ENCODE peak calls at places on chromosome 2, in seven cellular contexts. I is tibial artery, K is lower lobe of right lung, G is GM12878, D is transverse colon, C is ovary, V is mammary epithelial cell. R is an unnamed sample.
A peak's percentile ranks its signal among the peaks of the same experiment; 100 is the strongest.

GRCh38 chr2:206478340-206478739 is 35.0 kb downstream of the ADAM23 start:
- DNase-seq in I (no peak), K (no peak), G (no peak), D (no peak), C (no peak), V (no peak), R (no peak)

GRCh38 chr2:233032551-233033320 is at the start of gene NEU2:
- DNase-seq in I (no peak), K (no peak), G (no peak), D (no peak), C (no peak), V (no peak), R (no peak)

GRCh38 chr2:216804357-216805350 is 55.2 kb downstream of the TNP1 start:
- DNase-seq in I (peak; percentile 78), K (no peak), G (no peak), D (no peak), C (no peak), V (no peak), R (no peak)

GRCh38 chr2:49687873-49688272 is 533.6 kb upstream of the FSHR start:
- DNase-seq in I (no peak), K (no peak), G (no peak), D (no peak), C (no peak), V (no peak), R (no peak)

GRCh38 chr2:73020306-73020656 is 51.2 kb downstream of the SFXN5 start:
- DNase-seq in I (no peak), K (no peak), G (no peak), D (no peak), C (no peak), V (no peak), R (no peak)

GRCh38 chr2:170461875-170462274 is 253.3 kb upstream of the SP5 start:
- DNase-seq in I (no peak), K (no peak), G (no peak), D (no peak), C (no peak), V (no peak), R (no peak)

GRCh38 chr2:127403460-127403859 is 14.8 kb upstream of the PROC start:
- DNase-seq in I (no peak), K (no peak), G (no peak), D (no peak), C (no peak), V (no peak), R (no peak)

GRCh38 chr2:237904806-237905599 is 45.6 kb downstream of the RAMP1 start:
- DNase-seq in I (peak; percentile 74), K (peak; percentile 68), G (peak; percentile 53), D (peak; percentile 24), C (peak; percentile 55), V (no peak), R (no peak)

GRCh38 chr2:224520064-224520463 is 65.1 kb downstream of the CUL3 start:
- DNase-seq in I (no peak), K (no peak), G (peak; percentile 86), D (no peak), C (no peak), V (peak; percentile 45), R (no peak)

GRCh38 chr2:232103140-232103737 is 141.7 kb downstream of the DIS3L2 start:
- DNase-seq in I (no peak), K (no peak), G (no peak), D (no peak), C (no peak), V (peak; percentile 40), R (no peak)

GRCh38 chr2:9313443-9313842 is 106.8 kb downstream of the ASAP2 start:
- DNase-seq in I (no peak), K (no peak), G (no peak), D (no peak), C (no peak), V (no peak), R (no peak)

GRCh38 chr2:164882276-164882675 is 40.7 kb upstream of the COBLL1 start:
- DNase-seq in I (no peak), K (no peak), G (no peak), D (no peak), C (peak; percentile 77), V (no peak), R (no peak)

GRCh38 chr2:108895188-108895587 is 93.8 kb downstream of the EDAR start:
- DNase-seq in I (no peak), K (no peak), G (no peak), D (no peak), C (no peak), V (no peak), R (no peak)

GRCh38 chr2:213766062-213766461 is 481.8 kb downstream of the SPAG16 start:
- DNase-seq in I (no peak), K (no peak), G (no peak), D (no peak), C (no peak), V (no peak), R (no peak)

GRCh38 chr2:96715658-96716057 is 24.2 kb downstream of the LMAN2L start:
- DNase-seq in I (no peak), K (no peak), G (no peak), D (no peak), C (no peak), V (no peak), R (no peak)

GRCh38 chr2:1594281-1595171 is 149.8 kb downstream of the PXDN start:
- DNase-seq in I (no peak), K (peak; percentile 33), G (no peak), D (no peak), C (no peak), V (no peak), R (no peak)

GRCh38 chr2:15647622-15648590 is 56.2 kb downstream of the DDX1 start:
- DNase-seq in I (no peak), K (no peak), G (no peak), D (no peak), C (no peak), V (no peak), R (no peak)

GRCh38 chr2:230687498-230687897 is 25.1 kb upstream of the CAB39 start:
- DNase-seq in I (no peak), K (no peak), G (no peak), D (peak; percentile 42), C (no peak), V (peak; percentile 68), R (no peak)

GRCh38 chr2:77839102-77839501 is 316.9 kb upstream of the LRRTM4 start:
- DNase-seq in I (no peak), K (no peak), G (no peak), D (no peak), C (no peak), V (no peak), R (no peak)

GRCh38 chr2:56534321-56534720 is 350.5 kb downstream of the CCDC85A start:
- DNase-seq in I (no peak), K (no peak), G (no peak), D (no peak), C (no peak), V (no peak), R (no peak)

GRCh38 chr2:202278944-202279343 is 13.4 kb downstream of the NOP58 start:
- DNase-seq in I (no peak), K (no peak), G (no peak), D (no peak), C (no peak), V (peak; percentile 41), R (no peak)

GRCh38 chr2:22855081-22855480 is 529.9 kb upstream of the KLHL29 start:
- DNase-seq in I (no peak), K (no peak), G (no peak), D (no peak), C (no peak), V (no peak), R (no peak)

GRCh38 chr2:96916156-96917007 is 46.5 kb upstream of the SEMA4C start:
- DNase-seq in I (no peak), K (no peak), G (no peak), D (no peak), C (no peak), V (no peak), R (no peak)

DNA sequence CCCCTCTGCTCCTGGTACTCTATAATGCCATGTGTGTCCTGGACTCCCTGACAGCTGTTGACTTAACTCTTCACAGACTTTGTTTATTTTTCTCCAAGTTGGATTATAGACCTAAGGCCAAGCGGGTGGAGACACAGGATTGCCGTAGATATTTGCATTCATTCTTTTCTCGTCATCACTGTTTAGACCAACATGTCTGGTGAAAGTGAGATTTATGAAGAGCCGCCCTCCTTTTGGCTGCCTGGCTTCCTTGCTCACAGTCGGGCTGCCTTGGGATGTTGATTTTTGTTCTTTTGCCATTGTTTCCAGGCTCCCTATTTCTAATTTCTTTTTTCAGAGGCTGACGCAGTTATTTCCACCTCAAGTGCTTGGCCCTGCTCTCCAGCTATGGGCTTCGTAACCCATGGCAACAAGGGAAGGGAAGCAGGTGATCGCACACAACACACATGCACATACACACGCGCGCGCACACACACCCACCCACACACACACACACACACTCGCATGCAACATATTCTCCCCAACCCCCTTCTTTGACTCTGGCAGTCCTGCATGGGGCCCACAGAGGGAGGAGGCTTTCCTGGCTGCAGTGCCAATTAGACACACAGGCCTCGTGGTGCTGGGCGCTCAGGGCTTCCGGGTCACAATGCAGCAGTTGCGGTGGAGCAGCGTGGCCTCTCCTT is 296.5 kb downstream of the MTX2 start:
- DNase-seq in I (peak; percentile 22), K (no peak), G (no peak), D (no peak), C (no peak), V (no peak), R (no peak)
- H3K27ac ChIP-seq in I (no peak overlapping the region), K (no peak overlapping the region), G (no peak overlapping the region), D (no peak overlapping the region), C (no peak overlapping the region), V (no peak overlapping the region), R (no peak overlapping the region)

DNA sequence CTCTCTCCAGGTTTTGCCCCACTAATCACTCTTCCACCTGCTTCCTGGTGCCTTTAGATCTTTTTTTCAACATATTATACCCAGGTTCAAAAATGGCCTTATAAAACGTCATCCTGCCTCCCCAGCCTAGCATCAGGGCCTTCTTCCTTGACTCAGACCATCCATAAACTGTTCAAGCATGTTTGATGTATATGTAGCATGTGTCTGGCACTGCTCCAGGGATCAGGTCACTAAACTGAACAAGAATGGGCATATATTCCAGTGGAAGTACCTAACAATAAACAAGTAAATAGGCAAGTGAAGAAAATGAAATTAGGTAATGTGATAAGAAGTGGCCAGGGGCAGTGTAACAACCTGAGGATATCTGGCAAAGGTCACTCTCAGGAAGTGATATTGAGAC is 141.2 kb downstream of the TRIB2 start:
- DNase-seq in I (no peak), K (no peak), G (no peak), D (no peak), C (no peak), V (no peak), R (no peak)
- H3K9me3 ChIP-seq in I (no peaks in the 10 kb centered on the region), K (no peaks in the 10 kb centered on the region), G (no peaks in the 10 kb centered on the region), D (no peaks in the 10 kb centered on the region), C (no peaks in the 10 kb centered on the region), V (no peaks in the 10 kb centered on the region), R (peaks cover 11% of the 10 kb centered on the region)

DNA sequence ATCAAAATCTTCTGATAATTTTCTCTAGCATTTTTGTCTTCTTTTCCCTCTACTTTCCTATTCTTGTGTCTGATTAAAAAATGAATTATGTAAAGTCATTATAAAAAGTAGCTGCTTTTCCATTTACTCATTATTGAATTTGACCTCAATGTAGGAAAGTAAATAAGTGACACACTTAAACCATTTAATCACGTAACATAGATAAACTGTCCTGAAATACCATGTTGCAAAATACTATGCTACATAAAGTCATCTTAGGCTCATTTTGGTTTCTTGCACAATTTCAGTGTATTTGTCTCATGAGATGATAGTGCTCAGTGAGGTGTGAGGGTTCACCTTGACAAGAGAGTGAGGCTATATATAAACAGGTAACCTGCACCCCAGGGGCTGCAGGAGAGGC is 502.6 kb downstream of the RNF144A start:
- DNase-seq in I (no peak), K (no peak), G (no peak), D (no peak), C (no peak), V (no peak), R (no peak)
- TF ChIP-seq CTCF in I (no peak), K (no peak), G (no peak), D (no peak), C (no peak), V (no peak), R (no peak)

GRCh38 chr2:10399358-10399757 is 48.8 kb downstream of the ODC1 start:
- DNase-seq in I (no peak), K (no peak), G (no peak), D (no peak), C (no peak), V (no peak), R (no peak)
- H3K27ac ChIP-seq in I (no peak overlapping the region), K (peak overlapping the region; percentile 82), G (no peak overlapping the region), D (no peak overlapping the region), C (no peak overlapping the region), V (no peak overlapping the region), R (no peak overlapping the region)